ENCODE peak calls at places on chromosomes 5 and 9, in six cellular contexts. H is pancreas, N is SHP77, G is left lobe of liver, W is choroid plexus epithelial cell, C is T-helper 1 cell. D is an unnamed sample.

GRCh38 chr9:136267261-136268111 is 21.9 kb upstream of the QSOX2 start:
- DNase-seq in N (peak; percentile 79), C (peak; percentile 78), H (peak; percentile 83), G (peak; percentile 83), W (peak; percentile 89), D (peak; percentile 69)

GRCh38 chr5:141637693-141638419 is 1.1 kb downstream of the RELL2 start:
- DNase-seq in C (peak; percentile 38), W (peak; percentile 62), G (peak; percentile 57), H (peak; percentile 53), N (peak; percentile 36), D (peak; percentile 54)

GRCh38 chr9:16343249-16344237 is 526.9 kb downstream of the BNC2 start:
- DNase-seq in N (no peak), C (no peak), W (no peak), G (no peak), H (no peak), D (no peak)

GRCh38 chr5:177994561-177995190 is 1.4 kb downstream of the PROP1 start:
- DNase-seq in G (no peak), C (no peak), W (no peak), N (no peak), H (no peak), D (no peak)

GRCh38 chr5:160743027-160743426 is 109.0 kb downstream of the ATP10B start:
- DNase-seq in N (no peak), W (no peak), G (no peak), H (no peak), C (no peak), D (no peak)

GRCh38 chr5:134139891-134140469 is 25.5 kb downstream of the TCF7 start:
- DNase-seq in W (no peak), G (peak; percentile 35), N (no peak), C (no peak), H (peak; percentile 0), D (no peak)

GRCh38 chr5:178304761-178305645 is 72.4 kb upstream of the PHYKPL start:
- DNase-seq in H (no peak), C (no peak), W (no peak), G (no peak), N (no peak), D (no peak)

GRCh38 chr9:95316794-95317118 is 753 bp downstream of the FANCC start:
- DNase-seq in N (peak; percentile 81), W (peak; percentile 37), H (peak; percentile 68), G (peak; percentile 81), C (no peak), D (peak; percentile 80)

GRCh38 chr5:85049020-85049419 is 664.3 kb upstream of the EDIL3 start:
- DNase-seq in C (no peak), G (no peak), N (peak; percentile 30), W (peak; percentile 77), H (no peak), D (peak; percentile 44)

GRCh38 chr9:111691686-111692329 is 30.4 kb downstream of the GNG10 start:
- DNase-seq in C (no peak), W (peak; percentile 68), H (no peak), N (peak; percentile 30), G (no peak), D (peak; percentile 40)

GRCh38 chr5:168654225-168654624 is 75.1 kb upstream of the PANK3 start:
- DNase-seq in G (no peak), N (no peak), H (no peak), C (no peak), W (peak; percentile 31), D (no peak)

GRCh38 chr5:110321117-110321516 is 405.4 kb downstream of the TMEM232 start:
- DNase-seq in C (no peak), W (peak; percentile 50), N (no peak), H (no peak), G (no peak), D (peak; percentile 2)

GRCh38 chr9:114069476-114070187 is 8.5 kb downstream of the AMBP start:
- DNase-seq in C (no peak), G (peak; percentile 42), H (no peak), W (no peak), N (no peak), D (no peak)

GRCh38 chr5:7012057-7012456 is 298.8 kb downstream of the TENT4A start:
- DNase-seq in W (no peak), H (no peak), C (no peak), N (no peak), G (no peak), D (no peak)

GRCh38 chr5:59115345-59115744 is 532.5 kb downstream of the RAB3C start:
- DNase-seq in C (no peak), H (no peak), N (no peak), G (no peak), W (peak; percentile 74), D (no peak)

GRCh38 chr5:13470975-13471374 is 473.5 kb downstream of the DNAH5 start:
- DNase-seq in G (no peak), C (no peak), N (no peak), H (no peak), W (no peak), D (no peak)

GRCh38 chr9:14690986-14691730 is 2.1 kb downstream of the ZDHHC21 start:
- DNase-seq in C (no peak), W (no peak), N (no peak), H (no peak), G (no peak), D (no peak)

GRCh38 chr5:58401701-58402100 is 58.2 kb downstream of the PLK2 start:
- DNase-seq in C (no peak), W (no peak), H (no peak), G (no peak), N (no peak), D (no peak)

GRCh38 chr5:176803943-176804498 is 6.3 kb upstream of the UNC5A start:
- DNase-seq in C (no peak), H (no peak), G (no peak), W (peak; percentile 57), N (no peak), D (no peak)

GRCh38 chr9:74609671-74610416 is 112.7 kb downstream of the RORB start:
- DNase-seq in G (no peak), W (peak; percentile 38), N (no peak), C (no peak), H (no peak), D (peak; percentile 14)

GRCh38 chr5:76926329-76927105 is 26.3 kb upstream of the CRHBP start:
- DNase-seq in N (no peak), G (no peak), W (peak; percentile 26), H (no peak), C (no peak), D (no peak)

GRCh38 chr9:18493361-18494015 is 19.5 kb downstream of the ADAMTSL1 start:
- DNase-seq in G (no peak), C (no peak), H (no peak), N (no peak), W (no peak), D (peak; percentile 68)

GRCh38 chr5:120507826-120508463 is 43.8 kb downstream of the PRR16 start:
- DNase-seq in G (no peak), C (no peak), W (peak; percentile 62), N (no peak), H (no peak), D (no peak)

GRCh38 chr5:142976861-142977260 is 206.7 kb downstream of the ARHGAP26 start:
- DNase-seq in H (no peak), N (no peak), G (no peak), W (peak; percentile 35), C (no peak), D (peak; percentile 69)

GRCh38 chr9:26243722-26244121 is 565.5 kb upstream of the TUSC1 start:
- DNase-seq in N (peak; percentile 82), W (peak; percentile 13), G (no peak), H (no peak), C (no peak), D (no peak)

GRCh38 chr5:139844472-139845145 is 49.0 kb downstream of the PSD2 start:
- DNase-seq in N (peak; percentile 79), W (peak; percentile 81), C (peak; percentile 66), H (peak; percentile 53), G (peak; percentile 58), D (peak; percentile 78)

GRCh38 chr9:123544007-123544827 is 188.2 kb downstream of the CRB2 start:
- DNase-seq in C (peak; percentile 2), H (no peak), G (no peak), N (peak; percentile 29), W (peak; percentile 71), D (peak; percentile 24)

GRCh38 chr9:128203024-128203841 is at the start of gene DNM1:
- DNase-seq in N (peak; percentile 57), W (peak; percentile 61), G (no peak), H (peak; percentile 44), C (peak; percentile 55), D (peak; percentile 50)

GRCh38 chr5:181151146-181151545 is 3.8 kb downstream of the OR2V2 start:
- DNase-seq in N (no peak), H (no peak), C (no peak), G (no peak), W (no peak), D (peak; percentile 44)

GRCh38 chr5:167934561-167934971 is 356.9 kb upstream of the WWC1 start:
- DNase-seq in N (no peak), H (no peak), G (no peak), C (no peak), W (no peak), D (peak; percentile 68)

GRCh38 chr5:18281947-18282557 is 647.8 kb downstream of the TAF11L14 start:
- DNase-seq in W (peak; percentile 82), H (no peak), C (no peak), N (peak; percentile 68), G (no peak), D (peak; percentile 17)

D was measured in HT1080.